ENCODE peak calls at places on chromosomes 5 and 9, in eight cellular contexts. C, L, X, Q, R, T, M and P are unnamed samples.

GRCh38 chr9:125550216-125550614 is 156.8 kb downstream of the MAPKAP1 start:
- DNase-seq in X (peak; percentile 7), R (no peak), T (peak; percentile 80), M (no peak), Q (no peak), L (no peak), C (no peak), P (no peak)

GRCh38 chr5:124337996-124338395 is 408.4 kb downstream of the ZNF608 start:
- DNase-seq in T (no peak), L (no peak), C (no peak), X (no peak), M (no peak), R (no peak), Q (no peak), P (no peak)

GRCh38 chr9:21590058-21590996 is 108.2 kb upstream of the IFNE start:
- DNase-seq in C (no peak), T (no peak), X (no peak), R (no peak), M (no peak), L (no peak), Q (no peak), P (no peak)

GRCh38 chr9:82332018-82332773 is 343.6 kb downstream of the SPATA31D1 start:
- DNase-seq in M (no peak), Q (no peak), L (no peak), X (no peak), T (no peak), R (no peak), C (no peak), P (no peak)

GRCh38 chr5:159531554-159532105 is 201.3 kb upstream of the IL12B start:
- DNase-seq in M (no peak), T (no peak), L (no peak), Q (no peak), C (no peak), X (no peak), R (no peak), P (no peak)

GRCh38 chr9:89247431-89248370 is 63.3 kb upstream of the CKS2 start:
- DNase-seq in T (peak; percentile 13), Q (no peak), R (no peak), C (no peak), M (no peak), X (no peak), L (no peak), P (peak; percentile 34)

GRCh38 chr9:134236001-134236421 is 71.6 kb upstream of the RNU6ATAC start:
- DNase-seq in C (no peak), T (no peak), R (no peak), M (no peak), Q (no peak), L (no peak), X (no peak), P (no peak)

GRCh38 chr5:155529366-155529765 is 515.8 kb downstream of the KIF4B start:
- DNase-seq in R (no peak), M (no peak), C (no peak), Q (no peak), X (no peak), L (peak; percentile 42), T (no peak), P (no peak)

GRCh38 chr5:137069358-137069757 is 429.8 kb downstream of the SPOCK1 start:
- DNase-seq in R (no peak), T (no peak), L (no peak), Q (no peak), M (no peak), X (no peak), C (no peak), P (no peak)

GRCh38 chr5:68187268-68188055 is 28.1 kb upstream of the PIK3R1 start:
- DNase-seq in X (no peak), R (no peak), L (peak; percentile 25), C (no peak), M (no peak), Q (no peak), T (peak; percentile 24), P (peak; percentile 36)

GRCh38 chr5:61290815-61291214 is 41.2 kb upstream of the ZSWIM6 start:
- DNase-seq in Q (no peak), T (peak; percentile 83), R (no peak), L (no peak), M (no peak), C (no peak), X (peak; percentile 13), P (no peak)

GRCh38 chr9:86944974-86945867 is 2.1 kb downstream of the GAS1 start:
- DNase-seq in C (no peak), M (no peak), R (no peak), X (no peak), T (no peak), Q (no peak), L (peak; percentile 20), P (peak; percentile 71)

GRCh38 chr9:36407122-36407723 is 7.2 kb upstream of the RNF38 start:
- DNase-seq in Q (peak; percentile 65), L (peak; percentile 64), C (peak; percentile 50), R (peak; percentile 25), X (peak; percentile 63), M (peak; percentile 25), T (peak; percentile 71), P (no peak)

GRCh38 chr9:115327441-115328122 is 209.6 kb upstream of the TNC start:
- DNase-seq in M (no peak), Q (no peak), C (no peak), X (no peak), R (no peak), L (no peak), T (no peak), P (no peak)

GRCh38 chr9:18023332-18023731 is 444.5 kb downstream of the SH3GL2 start:
- DNase-seq in L (no peak), T (peak; percentile 39), C (no peak), M (no peak), Q (no peak), X (no peak), R (no peak), P (no peak)

GRCh38 chr5:26572486-26572885 is 465.9 kb downstream of the CDH9 start:
- DNase-seq in C (no peak), X (no peak), M (no peak), R (no peak), Q (no peak), T (no peak), L (no peak), P (no peak)

GRCh38 chr5:160959804-160960203 is 107.8 kb upstream of the ATP10B start:
- DNase-seq in M (peak; percentile 62), L (no peak), Q (no peak), C (no peak), R (no peak), X (no peak), T (no peak), P (no peak)

GRCh38 chr5:98825582-98826375 is 52.3 kb downstream of the RGMB start:
- DNase-seq in R (no peak), X (no peak), Q (no peak), C (no peak), M (no peak), T (no peak), L (no peak), P (no peak)

GRCh38 chr9:71854811-71855210 is 56.2 kb downstream of the ABHD17B start:
- DNase-seq in X (no peak), T (no peak), M (no peak), L (no peak), Q (no peak), R (no peak), C (no peak), P (no peak)

GRCh38 chr9:137384116-137384756 is 38.7 kb downstream of the EXD3 start:
- DNase-seq in Q (no peak), X (no peak), R (peak; percentile 59), M (no peak), L (no peak), C (no peak), T (no peak), P (no peak)

GRCh38 chr9:137381501-137382443 is 41.2 kb downstream of the EXD3 start:
- DNase-seq in M (no peak), X (no peak), T (no peak), C (no peak), R (no peak), L (peak; percentile 31), Q (no peak), P (no peak)

GRCh38 chr9:137382444-137382727 is 40.6 kb downstream of the EXD3 start:
- DNase-seq in C (no peak), L (no peak), Q (no peak), M (no peak), T (no peak), R (no peak), X (no peak), P (no peak)

GRCh38 chr9:137383453-137384115 is 39.4 kb downstream of the EXD3 start:
- DNase-seq in Q (no peak), X (no peak), M (no peak), R (no peak), L (no peak), C (no peak), T (no peak), P (no peak)

DNA sequence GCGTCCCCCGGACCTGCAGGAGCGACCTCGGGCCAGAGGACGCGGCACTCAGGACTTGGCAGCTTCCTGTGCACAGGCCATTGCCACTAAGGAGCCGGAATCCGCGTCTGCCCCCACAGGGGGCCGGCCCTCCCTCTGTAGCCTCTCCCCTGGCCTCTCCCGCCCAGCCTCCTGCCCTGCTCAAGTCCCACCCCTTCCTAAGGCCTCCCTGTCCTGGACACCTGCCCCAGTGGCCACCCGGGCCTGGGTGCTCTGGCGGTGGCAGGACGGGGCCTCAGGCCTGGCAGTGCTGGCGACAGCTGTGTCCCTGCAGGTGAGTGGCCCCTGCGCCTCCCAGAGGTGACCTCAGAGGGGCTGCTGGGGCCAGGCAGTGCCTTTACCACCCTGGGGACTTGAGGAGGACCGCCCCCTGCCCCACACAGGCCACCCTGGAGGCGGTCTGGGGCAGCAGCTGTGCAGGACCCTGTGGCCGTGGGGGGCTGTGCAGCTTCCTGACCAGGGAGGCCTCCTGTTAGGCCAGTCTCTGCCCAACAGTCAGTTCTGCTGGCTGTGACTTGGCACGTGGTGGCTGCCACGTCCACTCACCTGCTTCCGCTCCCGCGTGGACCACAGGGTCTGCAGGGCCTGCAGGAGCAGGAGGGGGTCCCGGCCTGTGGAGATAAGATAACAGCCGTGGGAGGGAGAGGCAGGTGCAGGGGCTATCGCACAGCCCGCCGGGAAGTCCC is 40.1 kb downstream of the EXD3 start:
- DNase-seq in Q (no peak), T (no peak), L (no peak), R (peak; percentile 88), C (no peak), X (no peak), M (no peak), P (peak; percentile 55)
- TF ChIP-seq POLR2AphosphoS5 in Q (no peak), T (no peak), L (no peak), R (no peak), C (no peak), X (no peak), M (no peak), P (no peak)

GRCh38 chr5:143398451-143399237 is 4.8 kb downstream of the NR3C1 start:
- DNase-seq in L (no peak), X (peak; percentile 31), M (no peak), C (no peak), T (peak; percentile 42), Q (no peak), R (no peak), P (no peak)
- H3K9ac ChIP-seq in L (peak overlapping the region; percentile 5), X (peak overlapping the region; percentile 56), M (peak overlapping the region; percentile 92), C (no peak overlapping the region), T (peak overlapping the region; percentile 19), Q (no peak overlapping the region), R (peak overlapping the region; percentile 27), P (no peak overlapping the region)

GRCh38 chr9:111985315-111985714 is 88.7 kb downstream of the UGCG start:
- DNase-seq in L (no peak), M (peak; percentile 85), R (no peak), T (no peak), C (no peak), X (no peak), Q (no peak), P (no peak)
- TF ChIP-seq POLR2AphosphoS5 in L (no peak), M (peak; percentile 39), R (no peak), T (no peak), C (no peak), X (no peak), Q (no peak), P (no peak)

GRCh38 chr5:139577689-139578347 is 16.7 kb downstream of the UBE2D2 start:
- DNase-seq in M (no peak), L (no peak), C (no peak), R (no peak), T (peak; percentile 35), Q (no peak), X (no peak), P (no peak)
- H3K9ac ChIP-seq in M (no peak overlapping the region), L (no peak overlapping the region), C (no peak overlapping the region), R (no peak overlapping the region), T (no peak overlapping the region), Q (no peak overlapping the region), X (no peak overlapping the region), P (no peak overlapping the region)